ENCODE peak calls at places on chromosomes 11 and 22, in nine cellular contexts. One of them, this sample, is unnamed.

GRCh38 chr11:26599876-26600434 is 27.9 kb upstream of the MUC15 start:
- DNase-seq in activated CD8-positive, alpha-beta memory T cell treated with anti-CD3 and anti-CD28 coated beads for 1 hour: no peak
- DNase-seq in caudate nucleus: no peak
- DNase-seq in amniotic stem cell: no peak
- DNase-seq in CD4-positive, alpha-beta T cell: no peak
- DNase-seq in iPS-NIHi11: no peak
- DNase-seq in COR-L47: no peak
- DNase-seq in activated T-helper 1 cell treated with Interleukin-2 at 50 U/mL for 16 hours: no peak
- DNase-seq in EL: no peak
- DNase-seq in this sample: no peak

GRCh38 chr22:46953968-46954755 is 191.7 kb downstream of the TBC1D22A start:
- DNase-seq in activated CD8-positive, alpha-beta memory T cell treated with anti-CD3 and anti-CD28 coated beads for 1 hour: no peak
- DNase-seq in caudate nucleus: no peak
- DNase-seq in amniotic stem cell: no peak
- DNase-seq in CD4-positive, alpha-beta T cell: no peak
- DNase-seq in iPS-NIHi11: peak
- DNase-seq in COR-L47: no peak
- DNase-seq in activated T-helper 1 cell treated with Interleukin-2 at 50 U/mL for 16 hours: no peak
- DNase-seq in EL: no peak
- DNase-seq in this sample: no peak

GRCh38 chr22:26483439-26484359 is at the start of the genes HPS4 and SRRD:
- DNase-seq in activated CD8-positive, alpha-beta memory T cell treated with anti-CD3 and anti-CD28 coated beads for 1 hour: peak
- DNase-seq in caudate nucleus: peak
- DNase-seq in amniotic stem cell: peak
- DNase-seq in CD4-positive, alpha-beta T cell: peak
- DNase-seq in iPS-NIHi11: peak
- DNase-seq in COR-L47: peak
- DNase-seq in activated T-helper 1 cell treated with Interleukin-2 at 50 U/mL for 16 hours: peak
- DNase-seq in EL: peak
- DNase-seq in this sample: peak

GRCh38 chr11:1102996-1103395 is 28.3 kb downstream of the MUC2 start:
- DNase-seq in activated CD8-positive, alpha-beta memory T cell treated with anti-CD3 and anti-CD28 coated beads for 1 hour: no peak
- DNase-seq in caudate nucleus: no peak
- DNase-seq in amniotic stem cell: no peak
- DNase-seq in CD4-positive, alpha-beta T cell: no peak
- DNase-seq in iPS-NIHi11: no peak
- DNase-seq in COR-L47: no peak
- DNase-seq in activated T-helper 1 cell treated with Interleukin-2 at 50 U/mL for 16 hours: no peak
- DNase-seq in EL: no peak
- DNase-seq in this sample: no peak

GRCh38 chr11:66734215-66734614 is 5.2 kb upstream of the SPTBN2 start:
- DNase-seq in activated CD8-positive, alpha-beta memory T cell treated with anti-CD3 and anti-CD28 coated beads for 1 hour: no peak
- DNase-seq in caudate nucleus: no peak
- DNase-seq in amniotic stem cell: no peak
- DNase-seq in CD4-positive, alpha-beta T cell: no peak
- DNase-seq in iPS-NIHi11: no peak
- DNase-seq in COR-L47: no peak
- DNase-seq in activated T-helper 1 cell treated with Interleukin-2 at 50 U/mL for 16 hours: no peak
- DNase-seq in EL: no peak
- DNase-seq in this sample: no peak

GRCh38 chr22:39216143-39216490 is 28.7 kb downstream of the PDGFB start:
- DNase-seq in activated CD8-positive, alpha-beta memory T cell treated with anti-CD3 and anti-CD28 coated beads for 1 hour: no peak
- DNase-seq in caudate nucleus: no peak
- DNase-seq in amniotic stem cell: no peak
- DNase-seq in CD4-positive, alpha-beta T cell: no peak
- DNase-seq in iPS-NIHi11: no peak
- DNase-seq in COR-L47: no peak
- DNase-seq in activated T-helper 1 cell treated with Interleukin-2 at 50 U/mL for 16 hours: no peak
- DNase-seq in EL: no peak
- DNase-seq in this sample: no peak

GRCh38 chr11:12111482-12112149 is 1.2 kb downstream of the MICAL2 start:
- DNase-seq in activated CD8-positive, alpha-beta memory T cell treated with anti-CD3 and anti-CD28 coated beads for 1 hour: no peak
- DNase-seq in caudate nucleus: no peak
- DNase-seq in amniotic stem cell: no peak
- DNase-seq in CD4-positive, alpha-beta T cell: no peak
- DNase-seq in iPS-NIHi11: no peak
- DNase-seq in COR-L47: no peak
- DNase-seq in activated T-helper 1 cell treated with Interleukin-2 at 50 U/mL for 16 hours: no peak
- DNase-seq in EL: no peak
- DNase-seq in this sample: no peak

GRCh38 chr22:43110927-43111623 is 525 bp downstream of the BIK start:
- DNase-seq in activated CD8-positive, alpha-beta memory T cell treated with anti-CD3 and anti-CD28 coated beads for 1 hour: peak
- DNase-seq in caudate nucleus: no peak
- DNase-seq in amniotic stem cell: no peak
- DNase-seq in CD4-positive, alpha-beta T cell: peak
- DNase-seq in iPS-NIHi11: peak
- DNase-seq in COR-L47: no peak
- DNase-seq in activated T-helper 1 cell treated with Interleukin-2 at 50 U/mL for 16 hours: peak
- DNase-seq in EL: no peak
- DNase-seq in this sample: no peak

GRCh38 chr11:110379936-110380335 is 49.8 kb upstream of the FDX1 start:
- DNase-seq in activated CD8-positive, alpha-beta memory T cell treated with anti-CD3 and anti-CD28 coated beads for 1 hour: no peak
- DNase-seq in caudate nucleus: no peak
- DNase-seq in amniotic stem cell: no peak
- DNase-seq in CD4-positive, alpha-beta T cell: no peak
- DNase-seq in iPS-NIHi11: no peak
- DNase-seq in COR-L47: no peak
- DNase-seq in activated T-helper 1 cell treated with Interleukin-2 at 50 U/mL for 16 hours: no peak
- DNase-seq in EL: no peak
- DNase-seq in this sample: no peak

GRCh38 chr11:1871531-1871930 is 18.6 kb downstream of the LSP1 start:
- DNase-seq in activated CD8-positive, alpha-beta memory T cell treated with anti-CD3 and anti-CD28 coated beads for 1 hour: no peak
- DNase-seq in caudate nucleus: no peak
- DNase-seq in amniotic stem cell: no peak
- DNase-seq in CD4-positive, alpha-beta T cell: no peak
- DNase-seq in iPS-NIHi11: no peak
- DNase-seq in COR-L47: no peak
- DNase-seq in activated T-helper 1 cell treated with Interleukin-2 at 50 U/mL for 16 hours: no peak
- DNase-seq in EL: no peak
- DNase-seq in this sample: no peak